ENCODE peak calls at places on chromosomes 11 and 22, in four cellular contexts. B is amygdala, W is bronchial epithelial cell, X is cardiac fibroblast. M is an unnamed sample.

GRCh38 chr11:38182126-38182907 is 1584.3 kb upstream of the RAG2 start:
- DNase-seq in B (no peak), W (no peak), X (peak), M (no peak)

GRCh38 chr11:15618583-15619032 is 503.9 kb downstream of the INSC start:
- DNase-seq in B (no peak), W (no peak), X (no peak), M (no peak)

GRCh38 chr22:40487663-40488249 is 117.4 kb downstream of the SGSM3 start:
- DNase-seq in B (no peak), W (peak), X (peak), M (no peak)

GRCh38 chr11:69022268-69022667 is 9.2 kb upstream of the MRGPRF start:
- DNase-seq in B (no peak), W (no peak), X (no peak), M (no peak)

GRCh38 chr22:30205281-30206115 is 41.1 kb downstream of the LIF start:
- DNase-seq in B (no peak), W (peak), X (peak), M (no peak)

GRCh38 chr22:18032455-18033101 is 8.2 kb upstream of the MICAL3 start:
- DNase-seq in B (no peak), W (peak), X (peak), M (no peak)

GRCh38 chr11:61874460-61874809 is 16.9 kb downstream of the FADS3 start:
- DNase-seq in B (no peak), W (no peak), X (no peak), M (no peak)

GRCh38 chr11:106202935-106203620 is 125.6 kb downstream of the AASDHPPT start:
- DNase-seq in B (no peak), W (no peak), X (peak), M (no peak)

GRCh38 chr22:19889951-19890350 is 35.3 kb upstream of the GNB1L start:
- DNase-seq in B (no peak), W (no peak), X (no peak), M (no peak)

GRCh38 chr11:118899706-118900360 is 16.1 kb downstream of the CXCR5 start:
- DNase-seq in B (no peak), W (no peak), X (no peak), M (no peak)

GRCh38 chr11:66126808-66127555 is 56.9 kb downstream of the PACS1 start:
- DNase-seq in B (no peak), W (peak), X (peak), M (peak)

GRCh38 chr11:26227311-26227710 is 104.6 kb upstream of the ANO3 start:
- DNase-seq in B (no peak), W (peak), X (peak), M (no peak)

GRCh38 chr11:28457481-28458145 is 349.4 kb downstream of the METTL15 start:
- DNase-seq in B (no peak), W (peak), X (no peak), M (no peak)

GRCh38 chr22:20965104-20965887 is 1.8 kb upstream of the AIFM3 start:
- DNase-seq in B (no peak), W (no peak), X (no peak), M (no peak)

GRCh38 chr11:127789887-127790286 is 789.3 kb upstream of the KIRREL3 start:
- DNase-seq in B (no peak), W (no peak), X (no peak), M (no peak)

M was measured in C1 segment of cervical spinal cord.